ENCODE peak calls at places on chromosomes 2 and 18, in six cellular contexts. One of them, this sample, is unnamed.

GRCh38 chr2:44652701-44653100 is 288.8 kb upstream of the SIX3 start:
- DNase-seq in stimulated activated CD8-positive, alpha-beta memory T cell treated with anti-CD3 and anti-CD28 coated beads, Interleukin-15, amount 100 ng/mL, for 24 hours: no peak
- DNase-seq in Caki2: no peak
- DNase-seq in NCI-H1436 treated with DMSO at 0.1 percent for 48 hours: no peak
- DNase-seq in stimulated activated CD4-positive, alpha-beta T cell treated with anti-CD3 and anti-CD28 coated beads, Interleukin-15, amount 100 ng/mL, for 1 hour: no peak
- DNase-seq in activated CD4-positive, CD25-positive, alpha-beta regulatory T cell treated with anti-CD3 and anti-CD28 coated beads, Interleukin-2, amount 50 U/mL, for 72 hours: no peak
- DNase-seq in this sample: no peak

GRCh38 chr18:70363861-70364260 is 75.0 kb downstream of the SOCS6 start:
- DNase-seq in stimulated activated CD8-positive, alpha-beta memory T cell treated with anti-CD3 and anti-CD28 coated beads, Interleukin-15, amount 100 ng/mL, for 24 hours: no peak
- DNase-seq in Caki2: no peak
- DNase-seq in NCI-H1436 treated with DMSO at 0.1 percent for 48 hours: no peak
- DNase-seq in stimulated activated CD4-positive, alpha-beta T cell treated with anti-CD3 and anti-CD28 coated beads, Interleukin-15, amount 100 ng/mL, for 1 hour: no peak
- DNase-seq in activated CD4-positive, CD25-positive, alpha-beta regulatory T cell treated with anti-CD3 and anti-CD28 coated beads, Interleukin-2, amount 50 U/mL, for 72 hours: no peak
- DNase-seq in this sample: no peak

GRCh38 chr18:39296293-39296888 is 1730.8 kb upstream of the CELF4 start:
- DNase-seq in stimulated activated CD8-positive, alpha-beta memory T cell treated with anti-CD3 and anti-CD28 coated beads, Interleukin-15, amount 100 ng/mL, for 24 hours: no peak
- DNase-seq in Caki2: no peak
- DNase-seq in NCI-H1436 treated with DMSO at 0.1 percent for 48 hours: no peak
- DNase-seq in stimulated activated CD4-positive, alpha-beta T cell treated with anti-CD3 and anti-CD28 coated beads, Interleukin-15, amount 100 ng/mL, for 1 hour: no peak
- DNase-seq in activated CD4-positive, CD25-positive, alpha-beta regulatory T cell treated with anti-CD3 and anti-CD28 coated beads, Interleukin-2, amount 50 U/mL, for 72 hours: no peak
- DNase-seq in this sample: no peak

GRCh38 chr2:188609321-188610049 is 317.8 kb downstream of the GULP1 start:
- DNase-seq in stimulated activated CD8-positive, alpha-beta memory T cell treated with anti-CD3 and anti-CD28 coated beads, Interleukin-15, amount 100 ng/mL, for 24 hours: no peak
- DNase-seq in Caki2: peak
- DNase-seq in NCI-H1436 treated with DMSO at 0.1 percent for 48 hours: no peak
- DNase-seq in stimulated activated CD4-positive, alpha-beta T cell treated with anti-CD3 and anti-CD28 coated beads, Interleukin-15, amount 100 ng/mL, for 1 hour: no peak
- DNase-seq in activated CD4-positive, CD25-positive, alpha-beta regulatory T cell treated with anti-CD3 and anti-CD28 coated beads, Interleukin-2, amount 50 U/mL, for 72 hours: no peak
- DNase-seq in this sample: no peak

GRCh38 chr18:50186385-50186784 is 8.6 kb downstream of the MYO5B start:
- DNase-seq in stimulated activated CD8-positive, alpha-beta memory T cell treated with anti-CD3 and anti-CD28 coated beads, Interleukin-15, amount 100 ng/mL, for 24 hours: no peak
- DNase-seq in Caki2: no peak
- DNase-seq in NCI-H1436 treated with DMSO at 0.1 percent for 48 hours: no peak
- DNase-seq in stimulated activated CD4-positive, alpha-beta T cell treated with anti-CD3 and anti-CD28 coated beads, Interleukin-15, amount 100 ng/mL, for 1 hour: no peak
- DNase-seq in activated CD4-positive, CD25-positive, alpha-beta regulatory T cell treated with anti-CD3 and anti-CD28 coated beads, Interleukin-2, amount 50 U/mL, for 72 hours: no peak
- DNase-seq in this sample: no peak

GRCh38 chr2:184562532-184562931 is 35.8 kb upstream of the ZNF804A start:
- DNase-seq in stimulated activated CD8-positive, alpha-beta memory T cell treated with anti-CD3 and anti-CD28 coated beads, Interleukin-15, amount 100 ng/mL, for 24 hours: no peak
- DNase-seq in Caki2: no peak
- DNase-seq in NCI-H1436 treated with DMSO at 0.1 percent for 48 hours: no peak
- DNase-seq in stimulated activated CD4-positive, alpha-beta T cell treated with anti-CD3 and anti-CD28 coated beads, Interleukin-15, amount 100 ng/mL, for 1 hour: no peak
- DNase-seq in activated CD4-positive, CD25-positive, alpha-beta regulatory T cell treated with anti-CD3 and anti-CD28 coated beads, Interleukin-2, amount 50 U/mL, for 72 hours: no peak
- DNase-seq in this sample: no peak

GRCh38 chr2:221077799-221078198 is 494.3 kb downstream of the EPHA4 start:
- DNase-seq in stimulated activated CD8-positive, alpha-beta memory T cell treated with anti-CD3 and anti-CD28 coated beads, Interleukin-15, amount 100 ng/mL, for 24 hours: no peak
- DNase-seq in Caki2: no peak
- DNase-seq in NCI-H1436 treated with DMSO at 0.1 percent for 48 hours: no peak
- DNase-seq in stimulated activated CD4-positive, alpha-beta T cell treated with anti-CD3 and anti-CD28 coated beads, Interleukin-15, amount 100 ng/mL, for 1 hour: no peak
- DNase-seq in activated CD4-positive, CD25-positive, alpha-beta regulatory T cell treated with anti-CD3 and anti-CD28 coated beads, Interleukin-2, amount 50 U/mL, for 72 hours: no peak
- DNase-seq in this sample: no peak

GRCh38 chr18:58076052-58076451 is 32.0 kb downstream of the NEDD4L start:
- DNase-seq in stimulated activated CD8-positive, alpha-beta memory T cell treated with anti-CD3 and anti-CD28 coated beads, Interleukin-15, amount 100 ng/mL, for 24 hours: no peak
- DNase-seq in Caki2: no peak
- DNase-seq in NCI-H1436 treated with DMSO at 0.1 percent for 48 hours: no peak
- DNase-seq in stimulated activated CD4-positive, alpha-beta T cell treated with anti-CD3 and anti-CD28 coated beads, Interleukin-15, amount 100 ng/mL, for 1 hour: no peak
- DNase-seq in activated CD4-positive, CD25-positive, alpha-beta regulatory T cell treated with anti-CD3 and anti-CD28 coated beads, Interleukin-2, amount 50 U/mL, for 72 hours: no peak
- DNase-seq in this sample: no peak

GRCh38 chr2:238971318-238972145 is 123.6 kb downstream of the TWIST2 start:
- DNase-seq in stimulated activated CD8-positive, alpha-beta memory T cell treated with anti-CD3 and anti-CD28 coated beads, Interleukin-15, amount 100 ng/mL, for 24 hours: no peak
- DNase-seq in Caki2: no peak
- DNase-seq in NCI-H1436 treated with DMSO at 0.1 percent for 48 hours: no peak
- DNase-seq in stimulated activated CD4-positive, alpha-beta T cell treated with anti-CD3 and anti-CD28 coated beads, Interleukin-15, amount 100 ng/mL, for 1 hour: no peak
- DNase-seq in activated CD4-positive, CD25-positive, alpha-beta regulatory T cell treated with anti-CD3 and anti-CD28 coated beads, Interleukin-2, amount 50 U/mL, for 72 hours: no peak
- DNase-seq in this sample: no peak

GRCh38 chr18:12783524-12783923 is 80.7 kb downstream of the PSMG2 start:
- DNase-seq in stimulated activated CD8-positive, alpha-beta memory T cell treated with anti-CD3 and anti-CD28 coated beads, Interleukin-15, amount 100 ng/mL, for 24 hours: no peak
- DNase-seq in Caki2: no peak
- DNase-seq in NCI-H1436 treated with DMSO at 0.1 percent for 48 hours: no peak
- DNase-seq in stimulated activated CD4-positive, alpha-beta T cell treated with anti-CD3 and anti-CD28 coated beads, Interleukin-15, amount 100 ng/mL, for 1 hour: no peak
- DNase-seq in activated CD4-positive, CD25-positive, alpha-beta regulatory T cell treated with anti-CD3 and anti-CD28 coated beads, Interleukin-2, amount 50 U/mL, for 72 hours: no peak
- DNase-seq in this sample: no peak

GRCh38 chr2:96933528-96933927 is 52.9 kb downstream of the FAM178B start:
- DNase-seq in stimulated activated CD8-positive, alpha-beta memory T cell treated with anti-CD3 and anti-CD28 coated beads, Interleukin-15, amount 100 ng/mL, for 24 hours: no peak
- DNase-seq in Caki2: no peak
- DNase-seq in NCI-H1436 treated with DMSO at 0.1 percent for 48 hours: no peak
- DNase-seq in stimulated activated CD4-positive, alpha-beta T cell treated with anti-CD3 and anti-CD28 coated beads, Interleukin-15, amount 100 ng/mL, for 1 hour: no peak
- DNase-seq in activated CD4-positive, CD25-positive, alpha-beta regulatory T cell treated with anti-CD3 and anti-CD28 coated beads, Interleukin-2, amount 50 U/mL, for 72 hours: no peak
- DNase-seq in this sample: no peak

GRCh38 chr2:52919668-52920067 is 847.9 kb upstream of the CHAC2 start:
- DNase-seq in stimulated activated CD8-positive, alpha-beta memory T cell treated with anti-CD3 and anti-CD28 coated beads, Interleukin-15, amount 100 ng/mL, for 24 hours: no peak
- DNase-seq in Caki2: no peak
- DNase-seq in NCI-H1436 treated with DMSO at 0.1 percent for 48 hours: no peak
- DNase-seq in stimulated activated CD4-positive, alpha-beta T cell treated with anti-CD3 and anti-CD28 coated beads, Interleukin-15, amount 100 ng/mL, for 1 hour: no peak
- DNase-seq in activated CD4-positive, CD25-positive, alpha-beta regulatory T cell treated with anti-CD3 and anti-CD28 coated beads, Interleukin-2, amount 50 U/mL, for 72 hours: no peak
- DNase-seq in this sample: no peak

GRCh38 chr2:120886967-120887672 is 151.5 kb downstream of the GLI2 start:
- DNase-seq in stimulated activated CD8-positive, alpha-beta memory T cell treated with anti-CD3 and anti-CD28 coated beads, Interleukin-15, amount 100 ng/mL, for 24 hours: no peak
- DNase-seq in Caki2: no peak
- DNase-seq in NCI-H1436 treated with DMSO at 0.1 percent for 48 hours: no peak
- DNase-seq in stimulated activated CD4-positive, alpha-beta T cell treated with anti-CD3 and anti-CD28 coated beads, Interleukin-15, amount 100 ng/mL, for 1 hour: no peak
- DNase-seq in activated CD4-positive, CD25-positive, alpha-beta regulatory T cell treated with anti-CD3 and anti-CD28 coated beads, Interleukin-2, amount 50 U/mL, for 72 hours: no peak
- DNase-seq in this sample: no peak

GRCh38 chr2:7411691-7412090 is 494.5 kb downstream of the RNF144A start:
- DNase-seq in stimulated activated CD8-positive, alpha-beta memory T cell treated with anti-CD3 and anti-CD28 coated beads, Interleukin-15, amount 100 ng/mL, for 24 hours: no peak
- DNase-seq in Caki2: no peak
- DNase-seq in NCI-H1436 treated with DMSO at 0.1 percent for 48 hours: no peak
- DNase-seq in stimulated activated CD4-positive, alpha-beta T cell treated with anti-CD3 and anti-CD28 coated beads, Interleukin-15, amount 100 ng/mL, for 1 hour: no peak
- DNase-seq in activated CD4-positive, CD25-positive, alpha-beta regulatory T cell treated with anti-CD3 and anti-CD28 coated beads, Interleukin-2, amount 50 U/mL, for 72 hours: no peak
- DNase-seq in this sample: no peak

GRCh38 chr18:79401494-79402208 is 5.9 kb downstream of the NFATC1 start:
- DNase-seq in stimulated activated CD8-positive, alpha-beta memory T cell treated with anti-CD3 and anti-CD28 coated beads, Interleukin-15, amount 100 ng/mL, for 24 hours: no peak
- DNase-seq in Caki2: no peak
- DNase-seq in NCI-H1436 treated with DMSO at 0.1 percent for 48 hours: no peak
- DNase-seq in stimulated activated CD4-positive, alpha-beta T cell treated with anti-CD3 and anti-CD28 coated beads, Interleukin-15, amount 100 ng/mL, for 1 hour: no peak
- DNase-seq in activated CD4-positive, CD25-positive, alpha-beta regulatory T cell treated with anti-CD3 and anti-CD28 coated beads, Interleukin-2, amount 50 U/mL, for 72 hours: no peak
- DNase-seq in this sample: no peak

GRCh38 chr2:122980672-122981071 is 1044.4 kb upstream of the CNTNAP5 start:
- DNase-seq in stimulated activated CD8-positive, alpha-beta memory T cell treated with anti-CD3 and anti-CD28 coated beads, Interleukin-15, amount 100 ng/mL, for 24 hours: no peak
- DNase-seq in Caki2: no peak
- DNase-seq in NCI-H1436 treated with DMSO at 0.1 percent for 48 hours: no peak
- DNase-seq in stimulated activated CD4-positive, alpha-beta T cell treated with anti-CD3 and anti-CD28 coated beads, Interleukin-15, amount 100 ng/mL, for 1 hour: no peak
- DNase-seq in activated CD4-positive, CD25-positive, alpha-beta regulatory T cell treated with anti-CD3 and anti-CD28 coated beads, Interleukin-2, amount 50 U/mL, for 72 hours: no peak
- DNase-seq in this sample: no peak

GRCh38 chr2:190649035-190649797 is at the start of gene NAB1:
- DNase-seq in stimulated activated CD8-positive, alpha-beta memory T cell treated with anti-CD3 and anti-CD28 coated beads, Interleukin-15, amount 100 ng/mL, for 24 hours: peak
- DNase-seq in Caki2: peak
- DNase-seq in NCI-H1436 treated with DMSO at 0.1 percent for 48 hours: no peak
- DNase-seq in stimulated activated CD4-positive, alpha-beta T cell treated with anti-CD3 and anti-CD28 coated beads, Interleukin-15, amount 100 ng/mL, for 1 hour: peak
- DNase-seq in activated CD4-positive, CD25-positive, alpha-beta regulatory T cell treated with anti-CD3 and anti-CD28 coated beads, Interleukin-2, amount 50 U/mL, for 72 hours: peak
- DNase-seq in this sample: peak

GRCh38 chr2:172288603-172289002 is 138.8 kb upstream of the ITGA6 start:
- DNase-seq in stimulated activated CD8-positive, alpha-beta memory T cell treated with anti-CD3 and anti-CD28 coated beads, Interleukin-15, amount 100 ng/mL, for 24 hours: no peak
- DNase-seq in Caki2: peak
- DNase-seq in NCI-H1436 treated with DMSO at 0.1 percent for 48 hours: no peak
- DNase-seq in stimulated activated CD4-positive, alpha-beta T cell treated with anti-CD3 and anti-CD28 coated beads, Interleukin-15, amount 100 ng/mL, for 1 hour: no peak
- DNase-seq in activated CD4-positive, CD25-positive, alpha-beta regulatory T cell treated with anti-CD3 and anti-CD28 coated beads, Interleukin-2, amount 50 U/mL, for 72 hours: no peak
- DNase-seq in this sample: no peak

GRCh38 chr2:97932975-97933662 is 62.6 kb downstream of the TMEM131 start:
- DNase-seq in stimulated activated CD8-positive, alpha-beta memory T cell treated with anti-CD3 and anti-CD28 coated beads, Interleukin-15, amount 100 ng/mL, for 24 hours: no peak
- DNase-seq in Caki2: no peak
- DNase-seq in NCI-H1436 treated with DMSO at 0.1 percent for 48 hours: no peak
- DNase-seq in stimulated activated CD4-positive, alpha-beta T cell treated with anti-CD3 and anti-CD28 coated beads, Interleukin-15, amount 100 ng/mL, for 1 hour: no peak
- DNase-seq in activated CD4-positive, CD25-positive, alpha-beta regulatory T cell treated with anti-CD3 and anti-CD28 coated beads, Interleukin-2, amount 50 U/mL, for 72 hours: no peak
- DNase-seq in this sample: no peak

GRCh38 chr2:173086518-173087213 is 11.0 kb downstream of the MAP3K20 start:
- DNase-seq in stimulated activated CD8-positive, alpha-beta memory T cell treated with anti-CD3 and anti-CD28 coated beads, Interleukin-15, amount 100 ng/mL, for 24 hours: no peak
- DNase-seq in Caki2: no peak
- DNase-seq in NCI-H1436 treated with DMSO at 0.1 percent for 48 hours: no peak
- DNase-seq in stimulated activated CD4-positive, alpha-beta T cell treated with anti-CD3 and anti-CD28 coated beads, Interleukin-15, amount 100 ng/mL, for 1 hour: no peak
- DNase-seq in activated CD4-positive, CD25-positive, alpha-beta regulatory T cell treated with anti-CD3 and anti-CD28 coated beads, Interleukin-2, amount 50 U/mL, for 72 hours: no peak
- DNase-seq in this sample: no peak

GRCh38 chr2:23412556-23413155 is 27.7 kb downstream of the KLHL29 start:
- DNase-seq in stimulated activated CD8-positive, alpha-beta memory T cell treated with anti-CD3 and anti-CD28 coated beads, Interleukin-15, amount 100 ng/mL, for 24 hours: no peak
- DNase-seq in Caki2: no peak
- DNase-seq in NCI-H1436 treated with DMSO at 0.1 percent for 48 hours: no peak
- DNase-seq in stimulated activated CD4-positive, alpha-beta T cell treated with anti-CD3 and anti-CD28 coated beads, Interleukin-15, amount 100 ng/mL, for 1 hour: no peak
- DNase-seq in activated CD4-positive, CD25-positive, alpha-beta regulatory T cell treated with anti-CD3 and anti-CD28 coated beads, Interleukin-2, amount 50 U/mL, for 72 hours: no peak
- DNase-seq in this sample: no peak

GRCh38 chr2:85539361-85540130 is 578 bp downstream of the MAT2A start:
- DNase-seq in stimulated activated CD8-positive, alpha-beta memory T cell treated with anti-CD3 and anti-CD28 coated beads, Interleukin-15, amount 100 ng/mL, for 24 hours: peak
- DNase-seq in Caki2: peak
- DNase-seq in NCI-H1436 treated with DMSO at 0.1 percent for 48 hours: no peak
- DNase-seq in stimulated activated CD4-positive, alpha-beta T cell treated with anti-CD3 and anti-CD28 coated beads, Interleukin-15, amount 100 ng/mL, for 1 hour: peak
- DNase-seq in activated CD4-positive, CD25-positive, alpha-beta regulatory T cell treated with anti-CD3 and anti-CD28 coated beads, Interleukin-2, amount 50 U/mL, for 72 hours: peak
- DNase-seq in this sample: peak

GRCh38 chr2:38528008-38528442 is 74.7 kb downstream of the HNRNPLL start:
- DNase-seq in stimulated activated CD8-positive, alpha-beta memory T cell treated with anti-CD3 and anti-CD28 coated beads, Interleukin-15, amount 100 ng/mL, for 24 hours: no peak
- DNase-seq in Caki2: peak
- DNase-seq in NCI-H1436 treated with DMSO at 0.1 percent for 48 hours: no peak
- DNase-seq in stimulated activated CD4-positive, alpha-beta T cell treated with anti-CD3 and anti-CD28 coated beads, Interleukin-15, amount 100 ng/mL, for 1 hour: no peak
- DNase-seq in activated CD4-positive, CD25-positive, alpha-beta regulatory T cell treated with anti-CD3 and anti-CD28 coated beads, Interleukin-2, amount 50 U/mL, for 72 hours: peak
- DNase-seq in this sample: peak

GRCh38 chr2:22554453-22554852 is 830.5 kb upstream of the KLHL29 start:
- DNase-seq in stimulated activated CD8-positive, alpha-beta memory T cell treated with anti-CD3 and anti-CD28 coated beads, Interleukin-15, amount 100 ng/mL, for 24 hours: no peak
- DNase-seq in Caki2: no peak
- DNase-seq in NCI-H1436 treated with DMSO at 0.1 percent for 48 hours: no peak
- DNase-seq in stimulated activated CD4-positive, alpha-beta T cell treated with anti-CD3 and anti-CD28 coated beads, Interleukin-15, amount 100 ng/mL, for 1 hour: no peak
- DNase-seq in activated CD4-positive, CD25-positive, alpha-beta regulatory T cell treated with anti-CD3 and anti-CD28 coated beads, Interleukin-2, amount 50 U/mL, for 72 hours: no peak
- DNase-seq in this sample: no peak

GRCh38 chr2:101258804-101259203 is 6.1 kb downstream of the CNOT11 start:
- DNase-seq in stimulated activated CD8-positive, alpha-beta memory T cell treated with anti-CD3 and anti-CD28 coated beads, Interleukin-15, amount 100 ng/mL, for 24 hours: no peak
- DNase-seq in Caki2: no peak
- DNase-seq in NCI-H1436 treated with DMSO at 0.1 percent for 48 hours: no peak
- DNase-seq in stimulated activated CD4-positive, alpha-beta T cell treated with anti-CD3 and anti-CD28 coated beads, Interleukin-15, amount 100 ng/mL, for 1 hour: no peak
- DNase-seq in activated CD4-positive, CD25-positive, alpha-beta regulatory T cell treated with anti-CD3 and anti-CD28 coated beads, Interleukin-2, amount 50 U/mL, for 72 hours: no peak
- DNase-seq in this sample: no peak

GRCh38 chr2:43136862-43137261 is 89.5 kb downstream of the ZFP36L2 start:
- DNase-seq in stimulated activated CD8-positive, alpha-beta memory T cell treated with anti-CD3 and anti-CD28 coated beads, Interleukin-15, amount 100 ng/mL, for 24 hours: no peak
- DNase-seq in Caki2: no peak
- DNase-seq in NCI-H1436 treated with DMSO at 0.1 percent for 48 hours: no peak
- DNase-seq in stimulated activated CD4-positive, alpha-beta T cell treated with anti-CD3 and anti-CD28 coated beads, Interleukin-15, amount 100 ng/mL, for 1 hour: peak
- DNase-seq in activated CD4-positive, CD25-positive, alpha-beta regulatory T cell treated with anti-CD3 and anti-CD28 coated beads, Interleukin-2, amount 50 U/mL, for 72 hours: no peak
- DNase-seq in this sample: peak

GRCh38 chr2:101160454-101160853 is 9.3 kb upstream of the TBC1D8 start:
- DNase-seq in stimulated activated CD8-positive, alpha-beta memory T cell treated with anti-CD3 and anti-CD28 coated beads, Interleukin-15, amount 100 ng/mL, for 24 hours: no peak
- DNase-seq in Caki2: peak
- DNase-seq in NCI-H1436 treated with DMSO at 0.1 percent for 48 hours: no peak
- DNase-seq in stimulated activated CD4-positive, alpha-beta T cell treated with anti-CD3 and anti-CD28 coated beads, Interleukin-15, amount 100 ng/mL, for 1 hour: no peak
- DNase-seq in activated CD4-positive, CD25-positive, alpha-beta regulatory T cell treated with anti-CD3 and anti-CD28 coated beads, Interleukin-2, amount 50 U/mL, for 72 hours: no peak
- DNase-seq in this sample: no peak